ENCODE peak calls at places on chromosomes 7 and 10, in eight cellular contexts. M, U, S, F, K, D, A and V are unnamed samples.

GRCh38 chr10:5504146-5505072 is 5.0 kb upstream of the CALML5 start:
- DNase-seq in M (no peak), U (no peak), S (no peak), F (no peak), K (no peak), D (peak), A (peak), V (no peak)

GRCh38 chr7:121366852-121367431 is 29.2 kb downstream of the FAM3C start:
- DNase-seq in M (no peak), U (no peak), S (no peak), F (no peak), K (no peak), D (peak), A (no peak), V (no peak)

GRCh38 chr7:19665399-19666008 is 43.3 kb downstream of the POLR1F start:
- DNase-seq in M (no peak), U (no peak), S (no peak), F (no peak), K (no peak), D (peak), A (no peak), V (no peak)

GRCh38 chr10:127556911-127557310 is 7.8 kb downstream of the NPS start:
- DNase-seq in M (no peak), U (peak), S (no peak), F (no peak), K (no peak), D (no peak), A (no peak), V (no peak)

GRCh38 chr10:47031953-47032465 is 120.8 kb downstream of the PTPN20 start:
- DNase-seq in M (peak), U (no peak), S (no peak), F (peak), K (no peak), D (no peak), A (no peak), V (no peak)

GRCh38 chr10:43939939-43940810 is 291.5 kb upstream of the ZNF32 start:
- DNase-seq in M (peak), U (peak), S (peak), F (no peak), K (no peak), D (no peak), A (no peak), V (no peak)

GRCh38 chr7:157585113-157585861 is 248.5 kb downstream of the DNAJB6 start:
- DNase-seq in M (peak), U (peak), S (no peak), F (no peak), K (no peak), D (no peak), A (no peak), V (no peak)

GRCh38 chr10:43284341-43284910 is 17.6 kb upstream of the RASGEF1A start:
- DNase-seq in M (no peak), U (no peak), S (no peak), F (no peak), K (no peak), D (peak), A (no peak), V (no peak)

GRCh38 chr10:103666109-103666508 is 172.6 kb downstream of the NEURL1 start:
- DNase-seq in M (no peak), U (no peak), S (no peak), F (no peak), K (no peak), D (peak), A (no peak), V (peak)

GRCh38 chr10:49034925-49035324 is 80.4 kb downstream of the VSTM4 start:
- DNase-seq in M (no peak), U (no peak), S (no peak), F (no peak), K (no peak), D (no peak), A (no peak), V (no peak)

GRCh38 chr7:4270268-4270667 is 411.8 kb upstream of the FOXK1 start:
- DNase-seq in M (peak), U (no peak), S (no peak), F (no peak), K (no peak), D (no peak), A (no peak), V (no peak)

GRCh38 chr10:116779076-116779687 is 36.8 kb upstream of the HSPA12A start:
- DNase-seq in M (no peak), U (no peak), S (no peak), F (no peak), K (no peak), D (peak), A (no peak), V (no peak)

GRCh38 chr10:113023017-113023416 is 73.0 kb downstream of the TCF7L2 start:
- DNase-seq in M (no peak), U (no peak), S (no peak), F (no peak), K (no peak), D (no peak), A (no peak), V (no peak)

DNA sequence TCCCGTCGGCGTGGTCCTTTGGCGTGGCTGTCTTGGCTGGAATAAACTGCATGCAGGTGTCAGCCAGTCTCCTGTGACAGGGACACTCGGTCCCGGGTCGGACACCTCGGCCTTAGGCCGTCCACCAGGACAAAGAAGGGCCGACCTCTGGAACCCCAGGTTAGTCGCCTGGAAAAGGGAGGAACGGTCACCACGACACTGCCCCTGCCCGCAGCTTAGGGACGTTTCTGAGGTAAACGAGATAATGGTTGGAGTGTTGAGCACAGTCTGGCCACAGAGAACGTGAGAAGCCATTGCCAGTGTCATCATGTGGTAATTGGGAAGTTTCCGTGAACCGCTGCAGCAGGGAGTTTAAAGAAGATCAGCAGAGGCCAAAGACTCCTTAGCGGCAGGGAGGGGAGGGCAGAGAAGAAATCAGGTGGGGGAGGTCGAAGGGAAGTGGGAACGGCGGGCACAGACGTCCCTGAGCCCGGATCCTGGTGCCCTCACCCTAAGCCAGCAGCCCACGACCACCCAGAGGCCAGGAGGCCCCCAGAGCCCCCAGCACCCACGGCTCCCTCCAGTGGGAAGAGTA is 73.5 kb upstream of the FAM20C start:
- DNase-seq in M (no peak), U (no peak), S (no peak), F (no peak), K (peak), D (no peak), A (no peak), V (no peak)
- H3K27ac ChIP-seq in M (peak), U (peak), S (peak), F (peak), K (peak), D (no peak), A (no peak), V (peak)

GRCh38 chr7:116592041-116592355 is 67.2 kb downstream of the CAV1 start:
- DNase-seq in M (no peak), U (no peak), S (no peak), F (no peak), K (no peak), D (no peak), A (no peak), V (no peak)

GRCh38 chr7:116591202-116592040 is 66.6 kb downstream of the CAV1 start:
- DNase-seq in M (no peak), U (no peak), S (no peak), F (no peak), K (no peak), D (peak), A (no peak), V (no peak)

GRCh38 chr7:116592445-116592844 is 67.6 kb downstream of the CAV1 start:
- DNase-seq in M (no peak), U (peak), S (no peak), F (no peak), K (peak), D (no peak), A (no peak), V (no peak)

GRCh38 chr7:116595063-116595462 is 70.2 kb downstream of the CAV1 start:
- DNase-seq in M (no peak), U (no peak), S (no peak), F (no peak), K (no peak), D (no peak), A (peak), V (no peak)

GRCh38 chr7:116593359-116594075 is 68.7 kb downstream of the CAV1 start:
- DNase-seq in M (no peak), U (no peak), S (no peak), F (no peak), K (no peak), D (no peak), A (no peak), V (no peak)
- H3K27ac ChIP-seq in M (peak), U (no peak), S (no peak), F (no peak), K (no peak), D (no peak), A (no peak), V (no peak)

DNA sequence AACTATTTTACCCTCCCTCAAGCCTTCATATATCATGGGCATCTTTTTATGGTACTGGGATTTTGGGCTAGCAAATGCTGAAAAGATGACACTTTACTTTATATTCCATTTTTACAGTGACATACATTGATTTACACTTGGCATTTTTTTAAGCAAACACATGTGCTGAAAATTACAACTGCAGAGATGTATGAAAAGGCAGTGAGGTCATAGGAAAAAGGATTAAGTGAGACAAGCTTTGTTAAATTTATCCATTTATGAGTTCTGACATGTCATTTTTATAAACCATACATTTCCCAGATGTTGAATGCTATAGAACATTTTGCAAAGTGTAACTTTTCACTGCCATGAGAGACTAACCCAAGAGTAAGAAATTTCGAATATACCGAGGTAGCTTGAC is 68.8 kb upstream of the RSU1 start:
- DNase-seq in M (no peak), U (no peak), S (no peak), F (no peak), K (no peak), D (no peak), A (no peak), V (no peak)
- H3K27ac ChIP-seq in M (no peak), U (no peak), S (no peak), F (no peak), K (no peak), D (no peak), A (no peak), V (no peak)

GRCh38 chr10:124223711-124224085 is 130.3 kb upstream of the CHST15 start:
- DNase-seq in M (no peak), U (no peak), S (no peak), F (no peak), K (no peak), D (no peak), A (no peak), V (no peak)
- H3K27ac ChIP-seq in M (no peak), U (no peak), S (no peak), F (no peak), K (no peak), D (no peak), A (no peak), V (no peak)